ENCODE peak calls at places on chromosomes 7 and 10, in seven cellular contexts. X, G, M, O, D, Y and B are unnamed samples.

GRCh38 chr7:1029637-1030443 is 14.5 kb upstream of the GPR146 start:
- DNase-seq in X (no peak), G (no peak), M (no peak), O (no peak), D (no peak), Y (no peak), B (no peak)

GRCh38 chr10:114239117-114239993 is at the start of gene VWA2:
- DNase-seq in X (no peak), G (peak; percentile 64), M (no peak), O (no peak), D (peak; percentile 16), Y (peak; percentile 57), B (peak; percentile 76)

GRCh38 chr7:143882020-143882610 is 19.9 kb downstream of the TCAF1 start:
- DNase-seq in X (peak; percentile 81), G (no peak), M (no peak), O (peak; percentile 87), D (peak; percentile 26), Y (peak; percentile 45), B (no peak)

GRCh38 chr10:3500408-3500856 is 284.6 kb downstream of the KLF6 start:
- DNase-seq in X (no peak), G (no peak), M (no peak), O (peak; percentile 88), D (no peak), Y (peak; percentile 17), B (no peak)

GRCh38 chr10:73819513-73820093 is 8.2 kb upstream of the NDST2 start:
- DNase-seq in X (no peak), G (peak; percentile 88), M (no peak), O (no peak), D (peak; percentile 62), Y (peak; percentile 84), B (peak; percentile 94)

GRCh38 chr7:18126274-18126673 is 98.6 kb upstream of the PRPS1L1 start:
- DNase-seq in X (no peak), G (no peak), M (no peak), O (no peak), D (no peak), Y (no peak), B (no peak)

GRCh38 chr10:44195120-44196007 is 189.5 kb downstream of the CXCL12 start:
- DNase-seq in X (no peak), G (no peak), M (no peak), O (peak; percentile 89), D (peak; percentile 2), Y (peak; percentile 47), B (peak; percentile 44)

GRCh38 chr10:105188737-105189463 is 547.8 kb downstream of the SORCS3 start:
- DNase-seq in X (no peak), G (no peak), M (no peak), O (peak; percentile 9), D (no peak), Y (no peak), B (no peak)

GRCh38 chr10:18104223-18104872 is 35.9 kb upstream of the CACNB2 start:
- DNase-seq in X (peak; percentile 34), G (no peak), M (peak; percentile 28), O (peak; percentile 23), D (peak; percentile 52), Y (peak; percentile 56), B (peak; percentile 43)

GRCh38 chr10:11819027-11819426 is 4.1 kb upstream of the PROSER2 start:
- DNase-seq in X (no peak), G (no peak), M (no peak), O (no peak), D (no peak), Y (no peak), B (no peak)

GRCh38 chr7:43781726-43782607 is 23.5 kb downstream of the BLVRA start:
- DNase-seq in X (peak; percentile 20), G (no peak), M (no peak), O (peak; percentile 90), D (no peak), Y (no peak), B (no peak)
- TF ChIP-seq POLR2AphosphoS5 in X (peak; percentile 63), G (no peak), M (no peak), O (no peak), D (no peak), Y (no peak), B (no peak)

DNA sequence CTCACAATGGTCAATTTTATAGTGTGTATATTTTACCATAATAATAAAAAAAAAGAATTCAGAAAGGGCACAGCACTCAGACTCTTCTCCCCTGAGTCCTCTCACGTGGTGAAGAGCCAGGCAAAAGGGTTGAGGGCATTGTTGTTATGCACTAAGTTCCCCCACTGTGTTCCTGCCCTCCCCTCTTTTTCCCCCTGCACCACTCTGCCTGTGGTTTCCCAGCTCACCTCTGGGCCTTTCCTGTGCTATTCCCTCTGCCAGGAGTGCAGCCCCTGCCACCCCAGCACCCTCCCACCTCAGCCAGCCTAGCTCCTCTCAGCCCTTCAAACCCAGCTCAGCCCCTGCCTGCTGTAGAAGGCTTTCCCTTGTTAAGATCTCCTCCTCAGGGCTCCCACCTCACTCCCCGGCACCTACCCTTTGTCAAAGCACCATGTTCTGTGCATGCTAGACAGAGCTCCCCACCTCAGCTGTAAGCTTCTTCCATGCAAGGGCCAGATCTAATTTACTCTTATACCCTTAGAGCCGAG is 108.5 kb downstream of the KCNMA1 start:
- DNase-seq in X (no peak), G (no peak), M (no peak), O (no peak), D (no peak), Y (no peak), B (no peak)
- H3K4me1 ChIP-seq in X (peaks cover 29% of the 10 kb centered on the region), G (peaks cover 5% of the 10 kb centered on the region), M (peaks cover 27% of the 10 kb centered on the region), O (peaks cover 9% of the 10 kb centered on the region), D (peaks cover 6% of the 10 kb centered on the region), Y (peaks cover 6% of the 10 kb centered on the region), B (peaks cover 3% of the 10 kb centered on the region)

DNA sequence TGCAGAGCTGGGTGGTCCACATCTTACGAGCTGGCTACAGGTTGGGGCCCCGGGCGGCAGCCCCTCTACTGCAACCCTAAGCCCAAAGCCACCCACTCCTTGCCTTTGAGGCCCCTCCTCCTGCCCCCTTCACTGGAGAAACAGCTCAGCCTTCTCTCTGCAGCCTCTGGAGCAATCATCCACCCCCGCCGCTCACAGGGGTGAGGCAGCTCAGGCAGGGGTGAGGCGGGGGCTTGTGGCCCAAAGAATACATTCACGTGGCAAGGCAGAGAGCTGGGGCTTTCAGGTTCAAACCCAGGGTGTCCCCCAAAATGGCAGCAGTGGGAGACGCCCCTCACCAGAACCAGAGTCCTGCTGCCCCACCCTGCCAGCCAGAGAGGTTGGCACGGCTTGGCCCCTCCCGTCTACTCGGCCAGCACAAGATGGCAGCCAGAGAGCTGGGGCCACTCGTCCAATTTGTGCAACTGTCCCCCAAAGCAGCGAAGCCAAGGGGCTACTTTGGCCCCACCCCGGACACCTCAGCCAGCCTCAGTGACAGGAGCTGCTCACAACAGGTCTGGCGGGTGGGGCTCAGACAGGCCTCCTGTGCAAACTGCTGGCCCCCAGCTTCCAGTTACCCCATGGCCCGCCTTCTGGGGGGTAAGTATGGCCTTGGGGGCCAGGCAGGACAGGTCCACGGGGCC is 7.2 kb downstream of the GNB2 start:
- DNase-seq in X (peak; percentile 50), G (no peak), M (no peak), O (no peak), D (no peak), Y (peak; percentile 11), B (no peak)
- TF ChIP-seq POLR2AphosphoS5 in X (peak; percentile 38), G (no peak), M (peak; percentile 37), O (no peak), D (peak; percentile 26), Y (no peak), B (no peak)

DNA sequence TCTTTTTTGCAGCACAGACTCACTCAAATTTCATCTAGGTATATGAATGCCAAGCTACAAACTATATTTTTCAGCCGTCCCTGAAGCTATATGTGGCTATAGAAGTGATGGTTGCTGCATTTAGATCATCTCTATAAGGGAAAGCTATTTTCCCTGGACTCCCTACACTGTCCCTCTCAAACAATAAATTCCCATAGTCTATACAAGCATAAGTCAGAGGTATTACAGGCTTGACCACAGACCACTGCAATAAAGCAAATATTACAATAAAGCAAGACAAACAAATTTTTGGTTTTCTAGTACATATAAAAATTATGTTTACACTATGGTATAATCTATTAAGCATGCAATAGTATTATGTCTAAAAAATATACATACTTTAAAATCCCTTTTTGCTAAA is 1015.5 kb upstream of the LRRN3 start:
- DNase-seq in X (no peak), G (no peak), M (no peak), O (no peak), D (no peak), Y (no peak), B (no peak)
- H3K4me1 ChIP-seq in X (no peaks in the 10 kb centered on the region), G (no peaks in the 10 kb centered on the region), M (no peaks in the 10 kb centered on the region), O (no peaks in the 10 kb centered on the region), D (no peaks in the 10 kb centered on the region), Y (no peaks in the 10 kb centered on the region), B (no peaks in the 10 kb centered on the region)

DNA sequence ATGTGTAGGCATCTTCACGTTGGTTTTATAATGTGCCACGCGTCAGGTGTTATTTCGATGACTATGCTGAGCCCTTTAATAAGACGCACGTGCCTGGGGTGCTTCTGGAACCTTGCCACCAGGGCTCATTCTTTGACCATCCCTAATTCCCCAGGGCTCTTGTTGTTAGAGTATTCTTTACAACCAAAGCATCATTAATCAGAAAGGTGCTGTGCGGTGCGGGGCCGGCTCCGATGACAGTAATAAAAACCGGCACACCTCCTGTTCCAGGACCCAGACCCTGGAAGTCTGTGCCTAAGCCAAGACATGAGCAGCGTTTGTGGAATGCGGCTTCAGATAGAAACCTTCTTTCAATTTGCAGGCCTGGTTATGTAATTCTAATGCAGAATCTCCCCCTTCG is 58.4 kb downstream of the MGMT start:
- DNase-seq in X (no peak), G (no peak), M (no peak), O (no peak), D (no peak), Y (no peak), B (no peak)
- TF ChIP-seq POLR2AphosphoS5 in X (no peak), G (no peak), M (no peak), O (no peak), D (no peak), Y (no peak), B (no peak)